ENCODE peak calls at places on chromosomes 7 and 10, in seven cellular contexts. C is GM12891, P is SK-N-SH, Y is GM12878, O is K562, A is H1, F is HepG2. Q is an unnamed sample.
A peak's percentile ranks its signal among the peaks of the same experiment; 100 is the strongest.

GRCh38 chr7:100827330-100828226 is at the start of gene EPHB4:
- DNase-seq in Y (no peak), A (peak; percentile 93), P (peak; percentile 88), F (peak; percentile 90), C (peak; percentile 23), O (peak; percentile 89), Q (no peak)

GRCh38 chr7:77830649-77831355 is 32.2 kb downstream of the PHTF2 start:
- DNase-seq in C (no peak), P (no peak), Y (no peak), O (no peak), F (no peak), A (no peak), Q (no peak)

GRCh38 chr10:75492151-75492550 is 60.7 kb downstream of the LRMDA start:
- DNase-seq in C (no peak), A (no peak), F (no peak), O (no peak), Y (no peak), P (no peak), Q (no peak)

GRCh38 chr7:150357277-150357676 is 11.3 kb upstream of the REPIN1 start:
- DNase-seq in A (no peak), C (no peak), O (no peak), F (no peak), P (no peak), Y (no peak), Q (no peak)

GRCh38 chr10:112950714-112951348 is 784 bp downstream of the TCF7L2 start:
- DNase-seq in C (no peak), F (no peak), Y (no peak), P (peak; percentile 60), A (no peak), O (peak; percentile 11), Q (no peak)

GRCh38 chr10:110513949-110514348 is 16.2 kb downstream of the DUSP5 start:
- DNase-seq in Y (no peak), A (no peak), F (no peak), O (no peak), C (no peak), P (no peak), Q (no peak)

GRCh38 chr10:42637142-42637541 is 1.2 kb downstream of the ZNF33B start:
- DNase-seq in A (no peak), Y (no peak), F (peak; percentile 30), C (no peak), P (no peak), O (no peak), Q (no peak)

GRCh38 chr7:158165711-158166110 is 421.9 kb downstream of the PTPRN2 start:
- DNase-seq in O (no peak), A (no peak), F (no peak), Y (no peak), C (no peak), P (no peak), Q (no peak)

GRCh38 chr7:22726849-22727792 is at the start of gene IL6:
- DNase-seq in P (peak; percentile 65), O (peak; percentile 85), A (peak; percentile 69), F (peak; percentile 6), Y (no peak), C (no peak), Q (no peak)

GRCh38 chr10:22230331-22230833 is 12.6 kb upstream of the EBLN1 start:
- DNase-seq in F (no peak), O (peak; percentile 75), C (peak; percentile 13), Y (no peak), P (peak; percentile 24), A (no peak), Q (no peak)

DNA sequence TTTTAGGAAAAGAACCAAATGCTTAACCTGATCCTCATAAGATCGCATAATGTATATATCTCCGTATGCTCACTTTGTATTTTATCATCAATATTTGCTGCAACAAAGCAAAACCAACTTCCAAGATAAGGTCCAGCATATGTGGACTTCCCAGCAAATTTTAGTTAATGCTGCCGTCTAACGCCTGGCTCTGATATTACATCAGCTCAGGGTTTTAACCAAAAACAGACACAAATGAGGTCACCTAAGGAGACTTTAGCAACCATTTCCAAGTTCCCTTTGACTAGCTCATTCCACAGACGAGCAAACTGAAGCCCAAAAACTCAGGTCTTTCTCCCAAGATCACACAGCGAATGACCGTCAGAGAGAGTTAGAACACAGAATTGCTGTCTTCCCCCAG is 59.4 kb upstream of the UCN3 start:
- DNase-seq in F (no peak), P (no peak), Y (no peak), A (no peak), O (no peak), C (no peak), Q (no peak)
- TF ChIP-seq TAF1 in F (no peak), P (no peak), Y (no peak), A (no peak), O (no peak), C (no peak), Q (no peak)

DNA sequence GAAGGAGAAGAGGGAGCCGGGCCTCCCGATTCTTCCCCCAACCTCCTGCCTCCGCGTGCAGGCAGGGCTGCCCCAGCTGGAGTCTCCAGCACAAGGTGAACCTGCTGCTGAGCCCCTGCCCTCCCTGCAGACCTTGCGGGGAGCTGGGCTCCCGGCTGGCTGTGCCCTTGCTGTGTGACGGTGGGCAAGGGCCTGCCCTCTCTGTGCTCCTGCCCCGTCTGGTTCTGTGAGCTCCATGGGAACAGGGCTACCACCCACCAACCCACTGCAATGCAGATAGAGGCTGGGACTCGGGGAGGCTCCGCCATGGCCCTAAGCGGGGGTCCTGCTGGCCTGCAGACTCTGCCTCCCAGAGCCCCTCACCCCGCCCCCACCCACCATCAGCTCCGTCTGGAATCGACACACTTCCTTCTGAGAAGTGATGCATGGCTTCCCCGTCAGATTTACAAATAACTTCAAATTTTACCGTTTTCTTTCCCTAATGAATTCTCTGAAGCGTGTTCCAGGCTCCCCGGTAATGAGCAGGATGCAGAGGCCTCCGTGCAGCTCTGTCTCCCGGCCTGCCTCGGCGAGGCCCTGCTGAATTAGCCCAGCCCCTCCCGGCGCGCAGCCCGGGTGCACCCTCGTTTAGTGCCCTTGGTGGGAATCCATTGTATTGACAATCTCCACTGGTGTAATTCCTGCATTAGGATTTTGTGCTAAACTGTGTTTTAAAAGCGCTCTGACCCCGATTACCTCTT is 111.0 kb downstream of the MICALL2 start:
- DNase-seq in P (peak; percentile 63), A (no peak), O (no peak), Y (no peak), C (no peak), F (no peak), Q (no peak)
- TF ChIP-seq TAF1 in P (no peak), A (no peak), O (no peak), Y (no peak), C (no peak), F (no peak), Q (no peak)

DNA sequence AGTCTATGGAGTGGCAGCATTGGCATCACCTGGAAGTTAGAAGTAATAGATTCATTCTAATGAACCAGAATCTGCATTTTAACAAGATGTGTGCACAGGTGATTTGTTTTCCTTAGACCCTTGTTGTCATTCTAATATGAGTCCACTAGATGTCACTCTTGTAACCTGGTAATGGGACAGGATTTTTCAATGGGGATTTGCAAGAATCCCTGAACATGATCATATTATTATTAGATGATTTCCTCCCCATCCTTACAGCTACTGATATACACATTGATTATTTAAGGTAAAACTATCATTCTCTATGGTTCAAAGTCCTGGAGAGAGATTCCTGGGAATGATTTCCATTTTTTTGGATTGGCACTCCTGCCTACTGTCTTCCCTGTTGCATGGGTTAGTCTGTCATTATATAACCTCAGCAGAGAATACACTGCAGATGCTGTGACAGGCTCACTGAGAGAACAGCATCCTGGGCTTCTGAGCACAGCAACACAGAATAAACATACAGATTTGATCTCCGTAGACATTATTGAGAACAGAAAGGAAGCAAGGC is 194.9 kb downstream of the SUGCT start:
- DNase-seq in A (no peak), C (peak; percentile 13), F (peak; percentile 52), O (peak; percentile 59), P (peak; percentile 73), Y (no peak), Q (no peak)
- TF ChIP-seq TAF1 in A (no peak), C (no peak), F (no peak), O (no peak), P (no peak), Y (no peak), Q (no peak)

GRCh38 chr10:98308602-98309365 is 40.8 kb upstream of the LOXL4 start:
- DNase-seq in C (no peak), O (peak; percentile 14), Y (no peak), P (peak; percentile 74), A (no peak), F (peak; percentile 27), Q (no peak)
- TF ChIP-seq TAF1 in C (no peak), O (no peak), Y (no peak), P (no peak), A (no peak), F (no peak), Q (no peak)

GRCh38 chr7:12890586-12890985 is 203.2 kb downstream of the ARL4A start:
- DNase-seq in C (no peak), F (no peak), P (no peak), O (no peak), Y (no peak), A (no peak), Q (no peak)
- TF ChIP-seq TAF1 in C (no peak), F (no peak), P (no peak), O (no peak), Y (no peak), A (no peak), Q (no peak)

GRCh38 chr10:34089294-34089693 is 725.8 kb downstream of the PARD3 start:
- DNase-seq in O (no peak), Y (no peak), C (no peak), A (no peak), F (no peak), P (no peak), Q (no peak)

GRCh38 chr10:34091796-34092195 is 723.3 kb downstream of the PARD3 start:
- DNase-seq in A (no peak), C (no peak), O (no peak), Y (no peak), P (no peak), F (no peak), Q (no peak)

GRCh38 chr10:34087095-34087418 is 728.0 kb downstream of the PARD3 start:
- DNase-seq in O (no peak), Y (no peak), F (no peak), C (no peak), A (no peak), P (no peak), Q (no peak)

GRCh38 chr10:34092891-34093290 is 722.2 kb downstream of the PARD3 start:
- DNase-seq in P (no peak), Y (no peak), C (no peak), F (no peak), O (no peak), A (no peak), Q (no peak)

GRCh38 chr10:34088208-34088794 is 726.8 kb downstream of the PARD3 start:
- DNase-seq in P (no peak), Y (no peak), C (no peak), F (no peak), O (no peak), A (no peak), Q (no peak)
- TF ChIP-seq TAF1 in P (no peak), Y (no peak), C (no peak), F (no peak), O (no peak), A (no peak), Q (no peak)

GRCh38 chr7:107035446-107035845 is 9.1 kb upstream of the PRKAR2B start:
- DNase-seq in P (peak; percentile 27), C (no peak), F (no peak), A (no peak), O (peak; percentile 91), Y (no peak), Q (no peak)
- TF ChIP-seq TAF1 in P (peak; percentile 33), C (no peak), F (no peak), A (no peak), O (no peak), Y (no peak), Q (no peak)